ENCODE peak calls at places on chromosomes 16 and 17, in ten cellular contexts. X is GM23248, Q is fibroblast of lung, B is GM23338, J is HepG2, Z is PC-3, H is endothelial cell of umbilical vein, U is hepatocyte, C is PC-9, D is H1. F is an unnamed sample. For H3K4me1, the result is how much of the 10 kb centered on the place peaks cover.

GRCh38 chr17:64938290-64938689 is 19.0 kb upstream of the LRRC37A3 start:
- DNase-seq in X (no peak), Q (no peak), B (no peak), J (no peak), Z (peak), H (no peak), U (no peak), C (no peak), D (no peak), F (no peak)

GRCh38 chr17:82860606-82861392 is 21.0 kb upstream of the ZNF750 start:
- DNase-seq in X (no peak), Q (no peak), B (no peak), J (no peak), Z (no peak), H (no peak), U (no peak), C (no peak), D (no peak), F (no peak)

GRCh38 chr17:29592850-29593545 is at the start of gene ANKRD13B:
- DNase-seq in X (peak), Q (no peak), B (peak), J (no peak), Z (no peak), H (no peak), U (peak), C (peak), D (no peak), F (no peak)

GRCh38 chr16:4599037-4599436 is 15.7 kb downstream of the UBALD1 start:
- DNase-seq in X (no peak), Q (no peak), B (no peak), J (no peak), Z (no peak), H (no peak), U (no peak), C (no peak), D (no peak), F (no peak)

GRCh38 chr16:87931504-87931903 is 4.8 kb downstream of the CA5A start:
- DNase-seq in X (no peak), Q (peak), B (no peak), J (no peak), Z (no peak), H (no peak), U (peak), C (no peak), D (no peak), F (no peak)

GRCh38 chr16:931651-932500 is 38.9 kb downstream of the LMF1 start:
- DNase-seq in X (no peak), Q (no peak), B (no peak), J (no peak), Z (no peak), H (no peak), U (no peak), C (no peak), D (no peak), F (no peak)

GRCh38 chr17:69314246-69315030 is 12.5 kb downstream of the ABCA5 start:
- DNase-seq in X (no peak), Q (no peak), B (peak), J (no peak), Z (no peak), H (no peak), U (no peak), C (no peak), D (no peak), F (no peak)

GRCh38 chr16:1050466-1050865 is 22.1 kb upstream of the SSTR5 start:
- DNase-seq in X (no peak), Q (no peak), B (no peak), J (no peak), Z (no peak), H (no peak), U (no peak), C (no peak), D (no peak), F (no peak)

GRCh38 chr17:73027130-73027741 is 65.3 kb downstream of the SLC39A11 start:
- DNase-seq in X (peak), Q (peak), B (no peak), J (no peak), Z (no peak), H (no peak), U (no peak), C (no peak), D (no peak), F (no peak)

GRCh38 chr17:14289162-14289561 is 11.7 kb upstream of the HS3ST3B1 start:
- DNase-seq in X (no peak), Q (no peak), B (no peak), J (no peak), Z (peak), H (no peak), U (no peak), C (no peak), D (no peak), F (no peak)

GRCh38 chr16:67542464-67542863 is 13.8 kb downstream of the RIPOR1 start:
- DNase-seq in X (peak), Q (peak), B (peak), J (no peak), Z (peak), H (peak), U (no peak), C (peak), D (no peak), F (peak)

GRCh38 chr17:31448467-31449077 is 57.1 kb downstream of the RAB11FIP4 start:
- DNase-seq in X (peak), Q (peak), B (no peak), J (no peak), Z (peak), H (no peak), U (no peak), C (peak), D (no peak), F (no peak)

GRCh38 chr16:49095539-49095938 is 186.1 kb downstream of the CBLN1 start:
- DNase-seq in X (no peak), Q (no peak), B (no peak), J (no peak), Z (no peak), H (no peak), U (no peak), C (no peak), D (no peak), F (no peak)

GRCh38 chr16:9503251-9503986 is 412.0 kb downstream of the HAPSTR1 start:
- DNase-seq in X (no peak), Q (no peak), B (no peak), J (no peak), Z (no peak), H (no peak), U (peak), C (no peak), D (no peak), F (no peak)

GRCh38 chr17:80596760-80597608 is 52.3 kb downstream of the RPTOR start:
- DNase-seq in X (peak), Q (peak), B (no peak), J (no peak), Z (peak), H (no peak), U (no peak), C (no peak), D (no peak), F (no peak)

GRCh38 chr16:30839523-30840227 is 52.7 kb upstream of the ZNF629 start:
- DNase-seq in X (no peak), Q (no peak), B (peak), J (no peak), Z (no peak), H (no peak), U (peak), C (no peak), D (no peak), F (no peak)

GRCh38 chr17:31605761-31606160 is 214.3 kb downstream of the RAB11FIP4 start:
- DNase-seq in X (no peak), Q (no peak), B (no peak), J (no peak), Z (no peak), H (no peak), U (no peak), C (no peak), D (no peak), F (no peak)

GRCh38 chr17:49388290-49388640 is 26.2 kb upstream of the ZNF652 start:
- DNase-seq in X (no peak), Q (no peak), B (no peak), J (no peak), Z (no peak), H (no peak), U (no peak), C (no peak), D (no peak), F (peak)

GRCh38 chr17:17149520-17150449 is 56.3 kb downstream of the PLD6 start:
- DNase-seq in X (no peak), Q (no peak), B (no peak), J (no peak), Z (no peak), H (no peak), U (no peak), C (no peak), D (no peak), F (no peak)

GRCh38 chr17:13584701-13585080 is 17.0 kb downstream of the HS3ST3A1 start:
- DNase-seq in X (peak), Q (peak), B (no peak), J (no peak), Z (peak), H (no peak), U (no peak), C (no peak), D (no peak), F (no peak)

DNA sequence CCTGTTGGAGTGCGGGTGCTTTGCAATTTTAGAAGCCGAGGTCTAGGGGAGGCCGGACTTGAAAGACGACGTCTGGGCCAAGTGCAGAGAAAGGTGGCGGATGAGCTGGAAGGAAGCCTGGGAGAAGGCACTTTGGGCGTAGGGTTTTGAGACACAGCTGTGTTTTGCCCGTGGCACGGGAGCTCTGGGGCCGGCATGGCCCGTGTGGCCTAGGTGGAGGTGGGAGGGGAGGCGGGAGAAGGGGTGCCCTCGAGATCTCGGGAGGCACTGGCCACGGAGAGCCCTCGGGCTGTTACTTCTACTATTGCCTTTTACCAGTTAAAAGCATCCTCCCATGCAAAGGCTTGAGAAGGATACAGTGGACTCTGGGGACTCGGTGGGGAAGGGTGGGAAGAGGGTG is 161.9 kb downstream of the FOXL1 start:
- DNase-seq in X (no peak), Q (no peak), B (no peak), J (no peak), Z (no peak), H (no peak), U (no peak), C (no peak), D (no peak), F (no peak)
- H3K27ac ChIP-seq in X (no peak), Q (no peak), B (peak), J (no peak), Z (no peak), H (peak), U (no peak), C (no peak), D (no peak), F (no peak)

GRCh38 chr17:37740861-37741260 is 4.0 kb downstream of the HNF1B start:
- DNase-seq in X (no peak), Q (no peak), B (no peak), J (no peak), Z (no peak), H (peak), U (no peak), C (no peak), D (no peak), F (no peak)

GRCh38 chr17:37737081-37737480 is 7.8 kb downstream of the HNF1B start:
- DNase-seq in X (peak), Q (no peak), B (no peak), J (peak), Z (peak), H (no peak), U (no peak), C (no peak), D (no peak), F (no peak)

GRCh38 chr17:37735165-37735564 is 9.7 kb downstream of the HNF1B start:
- DNase-seq in X (no peak), Q (no peak), B (peak), J (no peak), Z (no peak), H (no peak), U (no peak), C (no peak), D (no peak), F (no peak)

GRCh38 chr17:37736428-37736827 is 8.4 kb downstream of the HNF1B start:
- DNase-seq in X (no peak), Q (no peak), B (no peak), J (no peak), Z (no peak), H (no peak), U (no peak), C (no peak), D (no peak), F (no peak)

DNA sequence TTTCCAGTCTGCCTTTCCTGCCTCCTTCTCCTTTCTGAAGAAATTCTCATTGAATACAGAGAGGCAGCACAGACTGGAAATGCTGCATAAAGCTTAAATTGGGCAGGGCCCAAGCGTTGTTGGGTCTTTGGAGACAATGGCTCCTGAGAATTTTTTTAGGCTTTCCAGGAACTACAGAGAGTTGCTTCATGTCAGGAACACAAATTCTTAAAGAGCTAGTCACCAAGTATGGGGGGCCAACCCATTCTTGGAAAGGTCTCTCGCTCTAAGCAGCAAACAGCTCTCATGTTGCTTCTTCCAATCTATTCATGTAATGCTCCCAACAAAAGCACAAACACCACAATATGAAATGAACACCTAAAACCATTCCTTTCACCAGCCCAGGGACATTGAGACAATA is 6.9 kb downstream of the HNF1B start:
- DNase-seq in X (peak), Q (peak), B (no peak), J (no peak), Z (peak), H (no peak), U (no peak), C (no peak), D (no peak), F (no peak)
- TF ChIP-seq EZH2 in X (no peak), Q (no peak), B (no peak), J (no peak), Z (no peak), H (no peak), U (no peak), C (no peak), D (no peak), F (no peak)

DNA sequence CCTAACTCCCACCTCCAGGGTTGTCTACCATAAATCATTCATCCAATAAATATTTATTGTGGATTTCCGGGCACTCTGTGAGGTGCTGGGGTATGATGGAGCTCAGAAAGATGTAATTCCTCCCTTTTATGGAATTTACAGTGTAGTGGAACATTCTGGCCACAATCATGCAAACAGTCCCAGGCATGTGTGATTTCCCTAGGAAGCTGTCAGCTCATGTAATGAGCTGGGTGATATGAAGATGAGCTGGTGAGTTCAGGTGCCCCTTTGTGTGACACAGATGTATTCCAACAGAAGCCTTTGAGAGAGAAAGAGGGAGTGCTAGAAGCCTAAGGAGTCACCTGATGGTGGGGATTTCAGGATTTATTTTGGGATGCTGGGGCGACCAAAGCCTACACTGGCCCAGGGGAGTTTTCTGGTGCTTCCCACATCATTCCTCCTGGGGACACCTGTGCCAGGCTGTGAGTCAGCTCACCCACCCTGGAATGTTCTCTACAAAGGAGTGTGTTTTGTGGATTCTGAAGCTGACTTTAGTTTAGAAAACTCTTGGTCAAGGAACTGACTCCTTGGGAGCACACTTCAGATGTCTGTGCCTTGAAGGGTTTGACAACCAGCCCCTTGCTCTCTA is 42.8 kb downstream of the HS3ST4 start:
- DNase-seq in X (no peak), Q (no peak), B (no peak), J (no peak), Z (no peak), H (no peak), U (no peak), C (no peak), D (no peak), F (no peak)
- H3K4me1 ChIP-seq in X (under half), Q (under half), B (under half), J (under half), Z (under half), H (under half), U (under half), C (under half), D (under half), F (under half)

DNA sequence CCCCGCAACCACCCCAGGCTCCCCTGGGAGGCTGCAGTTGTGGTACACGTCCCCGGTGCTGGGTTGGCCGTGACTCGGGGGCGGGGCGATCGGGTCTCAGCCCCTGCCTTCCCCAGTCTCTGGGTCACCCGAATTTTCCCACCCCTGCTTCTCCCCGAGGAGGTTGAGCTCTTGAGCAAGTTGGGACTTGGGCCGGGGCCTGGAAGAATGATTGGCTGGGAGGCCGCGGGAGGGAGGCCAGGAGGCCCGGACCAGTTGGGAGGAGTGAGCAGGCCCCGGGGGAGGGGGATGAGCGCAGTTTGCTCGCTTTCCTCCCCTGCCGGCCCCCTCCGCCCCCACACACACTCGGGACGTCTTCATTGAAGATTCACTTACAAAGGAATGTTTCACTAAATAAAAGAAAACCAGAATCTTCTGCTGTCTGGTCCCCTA is 4.5 kb upstream of the HEXIM1 start:
- DNase-seq in X (peak), Q (peak), B (peak), J (no peak), Z (no peak), H (no peak), U (peak), C (no peak), D (no peak), F (no peak)
- H3K27ac ChIP-seq in X (peak), Q (peak), B (peak), J (no peak), Z (no peak), H (no peak), U (peak), C (no peak), D (peak), F (no peak)

GRCh38 chr16:19883296-19883951 is 1.2 kb downstream of the GPRC5B start:
- DNase-seq in X (peak), Q (peak), B (peak), J (no peak), Z (no peak), H (peak), U (peak), C (no peak), D (no peak), F (no peak)

GRCh38 chr16:19884611-19885455 is at the start of gene GPRC5B:
- DNase-seq in X (peak), Q (peak), B (peak), J (no peak), Z (peak), H (peak), U (peak), C (peak), D (no peak), F (peak)

GRCh38 chr16:19885456-19886060 is 910 bp upstream of the GPRC5B start:
- DNase-seq in X (no peak), Q (no peak), B (peak), J (no peak), Z (no peak), H (peak), U (no peak), C (no peak), D (no peak), F (no peak)

GRCh38 chr16:19882641-19883040 is 2.0 kb downstream of the GPRC5B start:
- DNase-seq in X (no peak), Q (no peak), B (peak), J (no peak), Z (no peak), H (no peak), U (no peak), C (no peak), D (no peak), F (no peak)

GRCh38 chr16:19884021-19884485 is 595 bp downstream of the GPRC5B start:
- DNase-seq in X (peak), Q (no peak), B (peak), J (no peak), Z (no peak), H (peak), U (peak), C (peak), D (no peak), F (no peak)
- TF ChIP-seq EZH2 in X (no peak), Q (peak), B (no peak), J (no peak), Z (no peak), H (no peak), U (no peak), C (no peak), D (no peak), F (no peak)

GRCh38 chr17:34246872-34247271 is 8.2 kb upstream of the CCL2 start:
- DNase-seq in X (no peak), Q (no peak), B (no peak), J (no peak), Z (no peak), H (no peak), U (no peak), C (no peak), D (no peak), F (no peak)
- H3K4me1 ChIP-seq in X (under half), Q (under half), B (under half), J (under half), Z (under half), H (half or more), U (under half), C (under half), D (under half), F (under half)

GRCh38 chr16:77208382-77208781 is 9.2 kb downstream of the SYCE1L start:
- DNase-seq in X (no peak), Q (no peak), B (no peak), J (no peak), Z (no peak), H (no peak), U (no peak), C (no peak), D (no peak), F (no peak)
- H3K27ac ChIP-seq in X (no peak), Q (no peak), B (no peak), J (no peak), Z (no peak), H (no peak), U (no peak), C (no peak), D (no peak), F (no peak)

DNA sequence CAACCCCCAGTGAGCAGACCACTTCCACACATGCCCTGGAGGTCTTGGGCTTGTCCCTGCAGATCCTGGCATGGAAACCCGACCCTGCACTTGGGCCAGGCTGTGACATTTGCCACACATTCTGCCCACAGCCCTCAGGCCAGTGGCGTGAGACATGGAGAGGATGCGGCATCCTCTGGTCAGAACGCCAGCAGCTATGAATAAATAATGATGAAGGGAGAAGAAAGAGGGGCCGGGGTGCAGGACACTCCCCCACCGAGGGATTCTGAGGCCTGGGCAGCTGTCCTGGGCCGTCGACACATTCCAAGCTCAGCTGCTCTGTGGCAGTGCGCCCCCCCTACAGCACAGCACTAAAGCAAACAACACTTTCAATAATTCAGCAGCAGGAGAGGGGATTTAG is 148.8 kb downstream of the ENGASE start:
- DNase-seq in X (no peak), Q (no peak), B (no peak), J (no peak), Z (no peak), H (no peak), U (no peak), C (no peak), D (no peak), F (no peak)
- TF ChIP-seq EZH2 in X (no peak), Q (no peak), B (no peak), J (no peak), Z (no peak), H (no peak), U (no peak), C (no peak), D (no peak), F (no peak)

GRCh38 chr17:44110823-44111633 is 12.4 kb downstream of the HDAC5 start:
- DNase-seq in X (peak), Q (peak), B (peak), J (peak), Z (peak), H (peak), U (peak), C (peak), D (peak), F (peak)

GRCh38 chr17:44109312-44109630 is 14.2 kb downstream of the HDAC5 start:
- DNase-seq in X (no peak), Q (no peak), B (no peak), J (no peak), Z (no peak), H (no peak), U (no peak), C (no peak), D (no peak), F (no peak)

GRCh38 chr17:44111777-44112176 is 11.7 kb downstream of the HDAC5 start:
- DNase-seq in X (no peak), Q (no peak), B (no peak), J (no peak), Z (no peak), H (no peak), U (no peak), C (no peak), D (no peak), F (no peak)

GRCh38 chr17:44108440-44109311 is 14.8 kb downstream of the HDAC5 start:
- DNase-seq in X (peak), Q (peak), B (no peak), J (peak), Z (no peak), H (no peak), U (peak), C (peak), D (no peak), F (no peak)

GRCh38 chr17:44110011-44110686 is 13.3 kb downstream of the HDAC5 start:
- DNase-seq in X (no peak), Q (no peak), B (no peak), J (no peak), Z (no peak), H (no peak), U (no peak), C (no peak), D (no peak), F (no peak)
- H3K4me1 ChIP-seq in X (under half), Q (under half), B (under half), J (half or more), Z (under half), H (under half), U (under half), C (under half), D (under half), F (under half)